ENCODE peak calls at places on chromosomes 3 and 15, in five cellular contexts. One of them, this sample, is unnamed.

GRCh38 chr3:186339180-186339912 is 22.7 kb downstream of the DGKG start:
- DNase-seq in heart right ventricle: no peak
- DNase-seq in adrenal gland: no peak
- DNase-seq in A549: no peak
- DNase-seq in tibial artery: no peak
- DNase-seq in this sample: no peak

GRCh38 chr3:100335137-100335833 is 728 bp downstream of the NIT2 start:
- DNase-seq in adrenal gland: no peak
- DNase-seq in heart right ventricle: no peak
- DNase-seq in tibial artery: no peak
- DNase-seq in A549: peak
- DNase-seq in this sample: no peak

GRCh38 chr3:178455264-178455663 is 81.0 kb upstream of the KCNMB2 start:
- DNase-seq in tibial artery: no peak
- DNase-seq in heart right ventricle: no peak
- DNase-seq in A549: no peak
- DNase-seq in adrenal gland: no peak
- DNase-seq in this sample: no peak

GRCh38 chr15:94070341-94071275 is 160.8 kb upstream of the MCTP2 start:
- DNase-seq in tibial artery: no peak
- DNase-seq in heart right ventricle: no peak
- DNase-seq in A549: peak
- DNase-seq in adrenal gland: no peak
- DNase-seq in this sample: peak

GRCh38 chr3:188647237-188647636 is 493.3 kb downstream of the LPP start:
- DNase-seq in adrenal gland: no peak
- DNase-seq in tibial artery: no peak
- DNase-seq in heart right ventricle: no peak
- DNase-seq in A549: no peak
- DNase-seq in this sample: no peak

GRCh38 chr3:66485291-66485968 is 15.4 kb downstream of the LRIG1 start:
- DNase-seq in adrenal gland: no peak
- DNase-seq in heart right ventricle: no peak
- DNase-seq in tibial artery: peak
- DNase-seq in A549: no peak
- DNase-seq in this sample: peak

GRCh38 chr15:84980196-84981053 is 1.2 kb upstream of the PDE8A start:
- DNase-seq in tibial artery: peak
- DNase-seq in adrenal gland: peak
- DNase-seq in A549: peak
- DNase-seq in heart right ventricle: peak
- DNase-seq in this sample: peak

GRCh38 chr15:40968290-40969085 is 15.2 kb downstream of the CHAC1 start:
- DNase-seq in A549: no peak
- DNase-seq in heart right ventricle: no peak
- DNase-seq in adrenal gland: no peak
- DNase-seq in tibial artery: no peak
- DNase-seq in this sample: no peak

GRCh38 chr3:184171562-184171961 is 3.1 kb upstream of the AP2M1 start:
- DNase-seq in heart right ventricle: no peak
- DNase-seq in adrenal gland: no peak
- DNase-seq in tibial artery: no peak
- DNase-seq in A549: no peak
- DNase-seq in this sample: peak

GRCh38 chr15:22911306-22911705 is 68.9 kb downstream of the CYFIP1 start:
- DNase-seq in adrenal gland: no peak
- DNase-seq in tibial artery: no peak
- DNase-seq in heart right ventricle: no peak
- DNase-seq in A549: no peak
- DNase-seq in this sample: no peak

GRCh38 chr15:69557340-69558137 is 104.9 kb downstream of the RPLP1 start:
- DNase-seq in adrenal gland: peak
- DNase-seq in tibial artery: peak
- DNase-seq in A549: peak
- DNase-seq in heart right ventricle: no peak
- DNase-seq in this sample: peak

GRCh38 chr3:172270767-172271166 is 177.5 kb downstream of the GHSR start:
- DNase-seq in adrenal gland: no peak
- DNase-seq in tibial artery: no peak
- DNase-seq in A549: no peak
- DNase-seq in heart right ventricle: no peak
- DNase-seq in this sample: no peak

GRCh38 chr3:44272191-44272590 is 30.5 kb downstream of the TOPAZ1 start:
- DNase-seq in adrenal gland: no peak
- DNase-seq in tibial artery: no peak
- DNase-seq in heart right ventricle: no peak
- DNase-seq in A549: no peak
- DNase-seq in this sample: no peak

GRCh38 chr3:54853573-54854404 is 74.1 kb downstream of the LRTM1 start:
- DNase-seq in tibial artery: peak
- DNase-seq in A549: peak
- DNase-seq in heart right ventricle: peak
- DNase-seq in adrenal gland: peak
- DNase-seq in this sample: peak

GRCh38 chr3:7874116-7874515 is 627.5 kb upstream of the LMCD1 start:
- DNase-seq in tibial artery: no peak
- DNase-seq in A549: no peak
- DNase-seq in adrenal gland: no peak
- DNase-seq in heart right ventricle: no peak
- DNase-seq in this sample: no peak

GRCh38 chr3:16810593-16811367 is 74.0 kb upstream of the PLCL2 start:
- DNase-seq in heart right ventricle: no peak
- DNase-seq in adrenal gland: no peak
- DNase-seq in tibial artery: no peak
- DNase-seq in A549: no peak
- DNase-seq in this sample: no peak

GRCh38 chr3:17810759-17811158 is 68.3 kb upstream of the TBC1D5 start:
- DNase-seq in A549: peak
- DNase-seq in adrenal gland: no peak
- DNase-seq in tibial artery: no peak
- DNase-seq in heart right ventricle: no peak
- DNase-seq in this sample: peak

GRCh38 chr15:60399931-60400330 is 2.1 kb upstream of the ANXA2 start:
- DNase-seq in tibial artery: no peak
- DNase-seq in heart right ventricle: no peak
- DNase-seq in adrenal gland: no peak
- DNase-seq in A549: no peak
- DNase-seq in this sample: no peak

GRCh38 chr3:186287723-186288122 is 74.3 kb downstream of the DGKG start:
- DNase-seq in tibial artery: no peak
- DNase-seq in adrenal gland: no peak
- DNase-seq in A549: no peak
- DNase-seq in heart right ventricle: no peak
- DNase-seq in this sample: no peak

GRCh38 chr3:127822836-127823589 is 698 bp upstream of the MGLL start:
- DNase-seq in adrenal gland: peak
- DNase-seq in A549: peak
- DNase-seq in heart right ventricle: peak
- DNase-seq in tibial artery: peak
- DNase-seq in this sample: no peak
- H3K4me3 ChIP-seq in adrenal gland: peak
- H3K4me3 ChIP-seq in A549: peak
- H3K4me3 ChIP-seq in heart right ventricle: peak
- H3K4me3 ChIP-seq in tibial artery: peak
- H3K4me3 ChIP-seq in this sample: peak

DNA sequence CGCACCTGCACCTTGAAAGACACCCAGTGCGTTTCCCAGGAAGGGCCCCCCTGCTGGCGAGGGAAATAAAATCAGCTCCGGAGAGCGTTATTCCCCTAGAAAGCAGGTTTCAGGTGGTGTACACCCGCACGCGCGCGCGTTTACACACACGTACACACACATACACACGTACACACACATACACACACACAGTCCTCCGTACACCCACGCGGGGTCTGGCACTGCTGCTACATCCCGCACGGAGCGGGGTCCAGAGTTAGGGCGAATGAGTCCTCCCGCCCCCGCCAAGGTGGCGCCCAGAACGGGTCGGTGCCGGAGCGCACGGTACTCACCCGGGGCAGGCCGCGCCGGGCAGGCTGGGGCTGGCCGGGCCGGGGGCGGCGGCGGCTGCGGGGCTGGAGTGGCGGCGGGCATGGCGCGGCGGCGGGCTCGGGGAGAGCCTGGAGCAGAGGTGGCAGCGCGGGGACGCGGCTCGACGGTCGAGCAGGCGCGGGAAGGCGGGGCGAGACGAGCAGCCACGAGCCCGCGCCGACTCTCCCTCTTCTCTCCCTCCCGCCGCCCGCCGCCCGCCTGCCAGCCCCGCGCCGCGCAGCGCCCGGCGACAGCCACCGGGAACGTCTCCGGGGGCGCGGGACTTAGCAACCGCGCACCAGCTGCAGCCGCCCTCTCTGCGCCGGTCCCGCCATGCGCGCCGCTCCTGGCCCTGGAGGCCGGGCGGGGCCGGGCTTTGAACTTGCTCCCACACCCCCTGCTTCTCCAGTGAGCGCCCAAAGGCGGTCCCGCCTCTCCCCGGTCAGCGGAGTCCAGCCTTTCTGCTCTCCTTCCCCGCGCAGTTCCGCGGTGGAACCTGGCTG is at the start of gene DCLK3:
- DNase-seq in A549: no peak
- DNase-seq in tibial artery: no peak
- DNase-seq in adrenal gland: no peak
- DNase-seq in heart right ventricle: no peak
- DNase-seq in this sample: no peak
- H3K4me3 ChIP-seq in A549: peak
- H3K4me3 ChIP-seq in tibial artery: peak
- H3K4me3 ChIP-seq in adrenal gland: no peak
- H3K4me3 ChIP-seq in heart right ventricle: peak
- H3K4me3 ChIP-seq in this sample: no peak

DNA sequence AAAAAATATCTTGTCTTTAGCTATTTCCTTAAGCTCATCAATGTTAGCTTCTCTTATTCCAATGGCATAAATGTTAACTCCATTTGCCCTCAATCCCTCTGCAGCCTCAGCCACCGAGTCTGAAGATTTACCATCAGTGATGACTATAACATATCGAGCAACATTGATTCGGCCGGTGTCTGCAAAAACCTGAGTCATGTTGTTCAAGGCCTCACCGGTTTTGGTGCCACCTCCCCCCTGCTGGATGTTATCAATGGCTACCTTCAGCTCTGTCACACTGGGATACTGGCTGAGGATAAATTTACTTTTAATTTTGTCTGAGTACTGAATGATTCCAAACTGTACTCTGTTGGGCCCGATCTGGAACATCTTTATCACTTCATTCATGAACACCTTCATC is 41.0 kb upstream of the CAPN7 start:
- DNase-seq in tibial artery: no peak
- DNase-seq in A549: no peak
- DNase-seq in adrenal gland: peak
- DNase-seq in heart right ventricle: no peak
- DNase-seq in this sample: no peak
- H3K4me3 ChIP-seq in tibial artery: no peak
- H3K4me3 ChIP-seq in A549: no peak
- H3K4me3 ChIP-seq in adrenal gland: no peak
- H3K4me3 ChIP-seq in heart right ventricle: no peak
- H3K4me3 ChIP-seq in this sample: no peak

GRCh38 chr3:50675179-50676030 is 678 bp downstream of the DOCK3 start:
- DNase-seq in A549: no peak
- DNase-seq in tibial artery: no peak
- DNase-seq in heart right ventricle: peak
- DNase-seq in adrenal gland: peak
- DNase-seq in this sample: no peak

GRCh38 chr3:50674349-50675178 is at the start of gene DOCK3:
- DNase-seq in tibial artery: peak
- DNase-seq in heart right ventricle: peak
- DNase-seq in adrenal gland: peak
- DNase-seq in A549: no peak
- DNase-seq in this sample: no peak

GRCh38 chr3:50672656-50673055 is 2.1 kb upstream of the DOCK3 start:
- DNase-seq in tibial artery: no peak
- DNase-seq in heart right ventricle: no peak
- DNase-seq in adrenal gland: no peak
- DNase-seq in A549: no peak
- DNase-seq in this sample: no peak

GRCh38 chr3:50673937-50674336 is 790 bp upstream of the DOCK3 start:
- DNase-seq in adrenal gland: no peak
- DNase-seq in heart right ventricle: no peak
- DNase-seq in tibial artery: no peak
- DNase-seq in A549: no peak
- DNase-seq in this sample: no peak

GRCh38 chr3:50676031-50676705 is 1.4 kb downstream of the DOCK3 start:
- DNase-seq in adrenal gland: no peak
- DNase-seq in heart right ventricle: no peak
- DNase-seq in tibial artery: no peak
- DNase-seq in A549: no peak
- DNase-seq in this sample: no peak
- H3K4me3 ChIP-seq in adrenal gland: no peak
- H3K4me3 ChIP-seq in heart right ventricle: peak
- H3K4me3 ChIP-seq in tibial artery: no peak
- H3K4me3 ChIP-seq in A549: no peak
- H3K4me3 ChIP-seq in this sample: no peak

DNA sequence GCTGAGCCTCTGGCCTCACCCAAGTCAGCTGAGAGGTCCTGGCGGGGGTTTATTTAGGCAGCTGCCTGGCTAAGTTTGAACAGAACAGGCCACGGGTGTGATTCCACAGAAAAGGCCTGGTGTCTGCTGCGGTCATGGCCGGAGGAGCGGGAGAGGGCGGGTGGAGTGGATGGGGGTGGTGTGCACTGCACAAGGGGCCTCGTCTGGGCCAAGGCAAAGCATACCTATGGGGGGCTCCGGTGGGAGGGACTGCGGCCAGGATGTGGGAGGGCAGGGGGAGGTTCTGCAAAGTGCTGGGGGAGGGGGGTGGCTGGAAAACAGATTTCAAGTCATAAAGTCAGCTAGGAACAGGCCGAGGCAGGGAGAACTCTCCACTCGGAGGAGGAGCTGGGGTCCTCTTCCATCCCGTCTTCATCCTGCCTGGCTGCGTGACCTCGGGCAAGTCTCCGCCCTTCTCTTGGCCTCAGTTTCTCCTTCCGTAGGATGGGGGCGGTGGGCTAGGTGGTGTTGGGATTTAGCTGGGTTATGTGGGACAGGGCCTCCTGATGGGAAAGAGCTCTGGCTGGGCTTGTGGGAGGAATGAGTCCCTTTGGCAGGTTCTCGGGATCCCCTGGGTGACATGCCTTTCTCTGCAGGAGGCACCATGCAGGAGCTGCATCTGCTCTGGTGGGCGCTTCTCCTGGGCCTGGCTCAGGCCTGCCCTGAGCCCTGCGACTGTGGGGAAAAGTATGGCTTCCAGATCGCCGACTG is 881 bp downstream of the ISLR start:
- DNase-seq in heart right ventricle: peak
- DNase-seq in adrenal gland: no peak
- DNase-seq in A549: no peak
- DNase-seq in tibial artery: peak
- DNase-seq in this sample: no peak
- H3K4me3 ChIP-seq in heart right ventricle: peak
- H3K4me3 ChIP-seq in adrenal gland: no peak
- H3K4me3 ChIP-seq in A549: no peak
- H3K4me3 ChIP-seq in tibial artery: peak
- H3K4me3 ChIP-seq in this sample: no peak

DNA sequence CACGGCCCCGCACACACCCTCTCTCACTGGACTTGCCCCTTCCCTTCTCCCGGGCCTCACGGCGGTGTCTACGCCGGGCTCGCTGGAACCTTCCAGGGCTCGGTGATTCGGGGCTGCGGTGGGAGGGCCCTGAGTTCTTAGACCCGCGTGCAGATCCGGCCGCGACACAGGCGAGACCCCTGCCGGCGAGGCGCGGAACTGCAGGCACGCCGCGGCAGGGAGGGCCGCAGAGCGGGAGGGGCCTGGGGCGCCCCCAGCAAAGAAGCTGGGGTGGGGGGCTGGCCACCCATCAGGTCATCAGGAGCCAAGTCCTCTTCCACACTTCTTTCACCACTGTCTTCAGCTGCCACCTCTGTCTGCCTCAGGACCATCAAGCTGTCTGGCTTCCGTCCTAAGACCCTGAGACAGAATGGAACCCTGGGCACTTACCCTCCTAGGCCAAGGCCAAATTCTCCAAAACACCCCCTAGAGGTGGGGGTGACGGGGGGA is 164.5 kb downstream of the XXYLT1 start:
- DNase-seq in tibial artery: peak
- DNase-seq in adrenal gland: peak
- DNase-seq in heart right ventricle: peak
- DNase-seq in A549: peak
- DNase-seq in this sample: peak
- H3K4me3 ChIP-seq in tibial artery: no peak
- H3K4me3 ChIP-seq in adrenal gland: no peak
- H3K4me3 ChIP-seq in heart right ventricle: peak
- H3K4me3 ChIP-seq in A549: no peak
- H3K4me3 ChIP-seq in this sample: no peak